ENCODE peak calls at places on chromosomes 16 and 17, in seven cellular contexts. D is HCT116, L is GM12878, Y is T47D, G is K562, M is H1, A is SK-N-SH. R is an unnamed sample.

GRCh38 chr16:15741207-15741871 is 91.3 kb downstream of the NDE1 start:
- DNase-seq in D (no peak), G (no peak), A (no peak), M (no peak), L (no peak), Y (no peak), R (no peak)

GRCh38 chr17:48568499-48569259 is 9.5 kb downstream of the HOXB4 start:
- DNase-seq in Y (no peak), M (no peak), D (no peak), L (no peak), A (no peak), G (no peak), R (no peak)

GRCh38 chr17:17042851-17043667 is 802 bp downstream of the MPRIP start:
- DNase-seq in G (peak), L (no peak), A (no peak), D (no peak), Y (no peak), M (no peak), R (no peak)

GRCh38 chr17:78844301-78845005 is 3.8 kb upstream of the USP36 start:
- DNase-seq in M (no peak), L (no peak), A (no peak), Y (no peak), D (no peak), G (no peak), R (no peak)

GRCh38 chr16:59733321-59733720 is 999.2 kb upstream of the GOT2 start:
- DNase-seq in M (no peak), Y (no peak), L (no peak), A (no peak), G (no peak), D (no peak), R (no peak)

GRCh38 chr17:14340968-14341412 is 40.1 kb downstream of the HS3ST3B1 start:
- DNase-seq in M (no peak), G (no peak), A (no peak), Y (no peak), D (no peak), L (no peak), R (no peak)

GRCh38 chr16:88200896-88201185 is 181.9 kb upstream of the ZNF469 start:
- DNase-seq in M (no peak), L (no peak), A (no peak), G (no peak), Y (no peak), D (no peak), R (no peak)

GRCh38 chr17:56834380-56835258 is 668 bp downstream of the DGKE start:
- DNase-seq in A (peak), D (no peak), L (peak), M (peak), Y (peak), G (peak), R (peak)

GRCh38 chr17:52678211-52678610 is 519.7 kb upstream of the CA10 start:
- DNase-seq in M (no peak), A (no peak), Y (no peak), D (no peak), L (no peak), G (no peak), R (no peak)

GRCh38 chr16:386641-387156 is 4.9 kb upstream of the PGAP6 start:
- DNase-seq in L (no peak), A (no peak), D (no peak), G (peak), M (no peak), Y (no peak), R (no peak)

GRCh38 chr17:46012506-46013079 is 13.5 kb downstream of the STH start:
- DNase-seq in M (no peak), A (no peak), D (no peak), L (no peak), Y (no peak), G (no peak), R (no peak)

GRCh38 chr17:40938981-40939380 is 1.5 kb upstream of the KRT23 start:
- DNase-seq in G (no peak), M (no peak), Y (no peak), A (no peak), L (no peak), D (no peak), R (no peak)

GRCh38 chr17:78805301-78805700 is 23.2 kb upstream of the CYTH1 start:
- DNase-seq in Y (no peak), D (no peak), A (no peak), L (no peak), M (no peak), G (no peak), R (no peak)

GRCh38 chr16:66774981-66775380 is 23.6 kb upstream of the DYNC1LI2 start:
- DNase-seq in M (no peak), L (no peak), A (no peak), G (no peak), D (no peak), Y (no peak), R (no peak)

GRCh38 chr16:84600343-84601229 is 17.3 kb downstream of the COTL1 start:
- DNase-seq in L (peak), A (no peak), D (no peak), Y (no peak), G (peak), M (no peak), R (no peak)

GRCh38 chr16:47778106-47778803 is 317.1 kb downstream of the PHKB start:
- DNase-seq in Y (no peak), G (no peak), D (no peak), L (no peak), M (no peak), A (no peak), R (no peak)

GRCh38 chr16:68200120-68200783 is 35.7 kb downstream of the ESRP2 start:
- DNase-seq in D (no peak), G (no peak), M (no peak), Y (no peak), A (no peak), L (no peak), R (no peak)

GRCh38 chr17:74045608-74046007 is 157.9 kb upstream of the RPL38 start:
- DNase-seq in Y (peak), A (no peak), G (no peak), L (no peak), D (no peak), M (no peak), R (no peak)

GRCh38 chr17:78154903-78155811 is 9.0 kb downstream of the C17orf99 start:
- DNase-seq in L (peak), G (no peak), A (no peak), D (no peak), M (no peak), Y (no peak), R (no peak)

GRCh38 chr17:82547981-82548380 is 28.4 kb downstream of the FOXK2 start:
- DNase-seq in Y (no peak), A (no peak), G (no peak), L (no peak), M (no peak), D (no peak), R (no peak)

GRCh38 chr17:68020451-68020779 is 15.1 kb upstream of the KPNA2 start:
- DNase-seq in Y (peak), M (no peak), D (no peak), A (no peak), G (no peak), L (no peak), R (peak)

GRCh38 chr16:30997000-30997886 is 12.2 kb downstream of the HSD3B7 start:
- DNase-seq in A (peak), G (peak), D (peak), M (peak), Y (peak), L (peak), R (peak)

GRCh38 chr17:42016411-42016831 is 818 bp downstream of the DNAJC7 start:
- DNase-seq in L (no peak), D (no peak), G (peak), Y (no peak), A (peak), M (no peak), R (no peak)

GRCh38 chr17:14630025-14630424 is 329.1 kb downstream of the HS3ST3B1 start:
- DNase-seq in L (no peak), D (no peak), Y (no peak), A (no peak), G (no peak), M (no peak), R (no peak)

GRCh38 chr16:77581706-77582105 is 140.6 kb upstream of the NUDT7 start:
- DNase-seq in Y (no peak), G (no peak), D (no peak), M (no peak), L (no peak), A (no peak), R (no peak)

GRCh38 chr17:40582328-40582901 is 17.1 kb upstream of the CCR7 start:
- DNase-seq in L (peak), D (no peak), M (no peak), Y (no peak), G (no peak), A (no peak), R (no peak)

GRCh38 chr17:77570565-77570898 is 388.0 kb upstream of the TNRC6C start:
- DNase-seq in D (no peak), L (no peak), Y (no peak), M (no peak), G (no peak), A (no peak), R (no peak)

GRCh38 chr16:27290582-27290981 is 22.0 kb upstream of the NSMCE1 start:
- DNase-seq in M (no peak), D (no peak), G (no peak), A (no peak), Y (no peak), L (no peak), R (no peak)

GRCh38 chr17:15349119-15349518 is 7.7 kb upstream of the TEKT3 start:
- DNase-seq in Y (no peak), M (no peak), L (no peak), A (no peak), G (no peak), D (no peak), R (no peak)

GRCh38 chr16:87691686-87692079 is 74.1 kb downstream of the KLHDC4 start:
- DNase-seq in M (no peak), D (no peak), G (no peak), Y (no peak), L (no peak), A (no peak), R (no peak)

GRCh38 chr17:72445055-72445991 is 324.5 kb downstream of the SOX9 start:
- DNase-seq in D (no peak), A (no peak), G (no peak), L (no peak), M (no peak), Y (no peak), R (peak)

GRCh38 chr17:76196675-76197074 is 43.6 kb downstream of the RNF157 start:
- DNase-seq in D (no peak), G (no peak), A (no peak), L (no peak), M (no peak), Y (no peak), R (no peak)

GRCh38 chr17:74607219-74607618 is 15.1 kb upstream of the CD300LD start:
- DNase-seq in L (no peak), M (no peak), Y (no peak), D (no peak), G (no peak), A (no peak), R (no peak)

GRCh38 chr17:31510273-31511175 is 119.0 kb downstream of the RAB11FIP4 start:
- DNase-seq in G (no peak), L (no peak), A (no peak), M (no peak), D (no peak), Y (no peak), R (no peak)

GRCh38 chr16:22008215-22009142 is 568 bp downstream of the MOSMO start:
- DNase-seq in G (peak), Y (peak), L (no peak), M (no peak), D (no peak), A (peak), R (no peak)

DNA sequence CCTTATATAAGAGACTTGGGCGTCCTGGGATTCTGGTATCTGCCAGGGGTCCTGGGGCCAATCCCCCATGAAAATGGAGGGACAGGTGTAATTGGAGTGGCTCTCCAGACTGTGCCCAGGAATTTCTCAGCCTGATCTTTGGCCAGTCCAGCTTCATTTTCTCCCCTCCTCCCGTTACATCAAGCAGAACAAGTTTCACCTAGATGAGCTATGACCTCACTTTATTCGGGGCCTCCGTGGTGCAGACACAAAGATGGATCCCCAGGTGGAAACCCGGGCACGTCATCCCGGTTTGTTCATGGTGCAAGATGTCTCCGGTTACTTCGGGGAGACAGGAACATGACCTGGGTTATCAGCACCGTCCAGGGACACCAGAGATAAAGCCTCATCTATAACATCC is 20.7 kb upstream of the ABR start:
- DNase-seq in A (no peak), D (no peak), L (no peak), G (peak), M (no peak), Y (no peak), R (no peak)
- TF ChIP-seq JUND in A (no peak), D (no peak), L (no peak), G (no peak), M (no peak), Y (no peak), R (no peak)

GRCh38 chr17:38743556-38744171 is 4.5 kb downstream of the PCGF2 start:
- DNase-seq in A (no peak), G (no peak), L (no peak), D (no peak), M (no peak), Y (peak), R (no peak)

GRCh38 chr17:38741443-38741842 is 6.7 kb downstream of the PCGF2 start:
- DNase-seq in M (no peak), G (no peak), Y (no peak), D (no peak), L (no peak), A (no peak), R (no peak)

GRCh38 chr17:38742431-38743308 is 5.5 kb downstream of the PCGF2 start:
- DNase-seq in D (no peak), Y (no peak), M (no peak), G (no peak), L (no peak), A (peak), R (peak)

GRCh38 chr17:38740806-38741205 is 7.3 kb downstream of the PCGF2 start:
- DNase-seq in Y (no peak), D (no peak), G (no peak), L (no peak), A (no peak), M (no peak), R (no peak)

GRCh38 chr17:38741853-38742421 is 6.2 kb downstream of the PCGF2 start:
- DNase-seq in L (no peak), A (peak), M (no peak), D (no peak), Y (no peak), G (no peak), R (no peak)
- TF ChIP-seq JUND in L (no peak), A (no peak), M (no peak), D (no peak), Y (no peak), G (no peak), R (no peak)

GRCh38 chr16:82037666-82038065 is 2.6 kb downstream of the HSD17B2 start:
- DNase-seq in L (no peak), G (no peak), D (no peak), M (no peak), A (no peak), Y (no peak), R (no peak)

GRCh38 chr16:82037251-82037650 is 2.2 kb downstream of the HSD17B2 start:
- DNase-seq in Y (no peak), G (no peak), D (no peak), M (no peak), A (no peak), L (no peak), R (no peak)

GRCh38 chr16:82033683-82034300 is 1.3 kb upstream of the HSD17B2 start:
- DNase-seq in G (no peak), L (no peak), D (no peak), Y (no peak), A (no peak), M (no peak), R (no peak)

GRCh38 chr16:82033006-82033405 is 2.0 kb upstream of the HSD17B2 start:
- DNase-seq in Y (no peak), D (no peak), M (no peak), G (no peak), L (no peak), A (no peak), R (no peak)

GRCh38 chr16:82034981-82035612 is at the start of gene HSD17B2:
- DNase-seq in G (no peak), Y (no peak), L (no peak), M (no peak), A (no peak), D (no peak), R (peak)
- TF ChIP-seq JUND in G (no peak), Y (no peak), L (no peak), M (no peak), A (no peak), D (no peak), R (peak)

GRCh38 chr16:11134722-11135121 is 121.3 kb downstream of the SOCS1 start:
- DNase-seq in M (no peak), D (no peak), Y (no peak), L (no peak), G (no peak), A (no peak), R (no peak)

GRCh38 chr16:11131706-11132105 is 124.3 kb downstream of the SOCS1 start:
- DNase-seq in D (no peak), A (peak), L (no peak), M (no peak), Y (no peak), G (no peak), R (no peak)

GRCh38 chr16:11130978-11131665 is 124.9 kb downstream of the SOCS1 start:
- DNase-seq in A (no peak), L (no peak), Y (no peak), G (no peak), M (no peak), D (no peak), R (no peak)

GRCh38 chr16:11135167-11135973 is 120.6 kb downstream of the SOCS1 start:
- DNase-seq in L (no peak), D (no peak), G (no peak), M (no peak), Y (no peak), A (no peak), R (no peak)

DNA sequence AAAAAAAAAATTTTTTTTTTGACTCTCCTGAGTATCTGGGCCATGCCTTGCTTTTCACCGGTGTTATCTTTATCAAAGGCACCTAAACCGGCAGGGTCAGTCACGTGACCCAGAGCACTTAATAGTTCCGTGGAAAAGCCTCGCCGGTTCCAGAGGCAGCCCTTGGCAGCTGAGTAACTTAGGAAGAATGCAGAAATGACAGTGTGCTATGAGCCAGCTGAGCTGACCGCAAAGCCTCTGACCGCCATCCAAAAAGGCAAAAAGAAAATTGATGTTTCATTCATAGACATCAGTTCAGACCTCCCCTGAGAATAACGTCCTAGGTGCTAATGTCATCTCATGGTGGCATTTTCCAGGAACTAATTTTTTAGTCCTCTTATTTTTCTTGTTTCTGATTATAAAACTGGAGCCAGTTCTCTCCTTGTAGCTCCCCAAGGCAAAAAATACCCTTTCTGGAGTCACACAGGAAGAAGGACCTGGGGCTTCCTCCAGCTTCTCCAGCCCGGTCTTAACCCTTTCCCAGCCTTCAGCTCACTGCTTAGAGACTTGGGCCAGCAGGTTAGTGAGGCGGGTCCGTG is 122.6 kb downstream of the SOCS1 start:
- DNase-seq in D (peak), Y (peak), M (no peak), G (peak), A (no peak), L (no peak), R (peak)
- TF ChIP-seq JUND in D (peak), Y (no peak), M (no peak), G (peak), A (peak), L (no peak), R (no peak)

GRCh38 chr17:34998205-34998604 is 17.9 kb downstream of the LIG3 start:
- DNase-seq in G (peak), L (peak), A (peak), D (peak), M (peak), Y (peak), R (peak)
- TF ChIP-seq JUND in G (no peak), L (no peak), A (no peak), D (no peak), M (no peak), Y (no peak), R (no peak)

DNA sequence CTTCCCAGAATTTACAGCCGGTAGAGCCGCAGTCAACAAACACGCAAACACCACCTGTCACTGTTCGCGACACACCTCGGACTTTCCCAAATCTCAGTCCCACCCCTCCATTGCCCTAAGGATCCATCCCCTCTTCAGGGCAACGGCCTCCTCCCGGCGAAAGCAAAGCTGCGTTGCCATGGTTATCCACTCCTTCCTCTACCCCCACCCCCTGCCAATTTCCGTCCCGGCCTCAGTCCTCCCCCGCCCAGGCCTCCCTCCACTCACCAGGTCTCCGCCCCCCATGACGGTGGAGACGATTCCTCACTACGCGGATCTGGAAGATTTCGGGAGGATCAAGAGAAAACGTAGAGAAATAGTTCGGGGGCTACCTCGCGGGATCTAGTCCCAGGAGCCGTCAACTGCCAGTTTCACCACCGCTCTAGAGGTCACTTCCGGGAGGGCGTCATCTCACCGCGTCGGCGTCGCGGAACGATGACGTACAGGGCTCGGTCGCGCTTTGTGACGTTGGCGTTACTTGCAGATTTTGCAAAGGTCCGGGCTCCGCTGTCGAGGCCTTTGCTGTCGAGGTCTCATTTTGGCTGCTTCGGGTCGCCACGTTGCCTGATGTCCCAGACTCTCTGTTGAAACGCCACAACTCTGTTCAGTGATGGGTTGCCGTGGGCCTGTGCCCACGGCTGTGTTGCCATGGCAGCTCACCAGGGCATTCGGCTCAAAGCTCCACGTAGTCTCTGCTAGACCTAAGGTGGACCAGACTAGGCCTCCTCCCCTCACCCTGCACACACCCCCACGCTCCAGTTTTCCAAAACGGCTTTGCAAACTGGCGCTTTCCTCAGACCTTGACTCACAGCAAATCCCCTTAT is at the start of gene CWC25:
- DNase-seq in G (peak), Y (peak), L (peak), M (peak), D (peak), A (peak), R (peak)
- TF ChIP-seq JUND in G (peak), Y (no peak), L (no peak), M (peak), D (no peak), A (no peak), R (peak)

GRCh38 chr17:64281962-64282752 is 19.1 kb upstream of the TEX2 start:
- DNase-seq in G (peak), L (peak), D (peak), A (peak), Y (peak), M (no peak), R (peak)
- TF ChIP-seq JUND in G (no peak), L (no peak), D (no peak), A (no peak), Y (no peak), M (no peak), R (no peak)

R was measured in HepG2.